ENCODE peak calls at places on chromosomes 2 and 18, in four cellular contexts. Y is endothelial cell of umbilical vein, V is GM12878, B is A549. H is an unnamed sample.

GRCh38 chr2:113114996-113115395 is 12.4 kb upstream of the IL1RN start:
- DNase-seq in Y (no peak), V (no peak), B (no peak), H (no peak)

GRCh38 chr18:78032574-78032973 is 782.9 kb downstream of the GALR1 start:
- DNase-seq in Y (no peak), V (no peak), B (no peak), H (no peak)

GRCh38 chr18:2466978-2467377 is 104.3 kb downstream of the METTL4 start:
- DNase-seq in Y (no peak), V (no peak), B (no peak), H (no peak)

GRCh38 chr2:238881353-238882082 is 33.6 kb downstream of the TWIST2 start:
- DNase-seq in Y (no peak), V (no peak), B (no peak), H (no peak)

GRCh38 chr2:118752762-118753429 is 94.6 kb downstream of the EN1 start:
- DNase-seq in Y (no peak), V (no peak), B (no peak), H (no peak)

GRCh38 chr2:205734436-205734835 is 52.1 kb downstream of the NRP2 start:
- DNase-seq in Y (peak; percentile 78), V (no peak), B (no peak), H (peak; percentile 68)

GRCh38 chr2:26562811-26563645 is 78.1 kb downstream of the CIB4 start:
- DNase-seq in Y (peak; percentile 41), V (no peak), B (peak; percentile 35), H (no peak)

GRCh38 chr2:120924924-120925323 is 189.3 kb downstream of the GLI2 start:
- DNase-seq in Y (no peak), V (no peak), B (no peak), H (no peak)

GRCh38 chr2:238077292-238077691 is 16.5 kb downstream of the SCLY start:
- DNase-seq in Y (no peak), V (no peak), B (no peak), H (no peak)

GRCh38 chr2:226529556-226529955 is 270.1 kb downstream of the IRS1 start:
- DNase-seq in Y (no peak), V (no peak), B (no peak), H (no peak)

GRCh38 chr2:106065983-106066826 is 127.9 kb downstream of the UXS1 start:
- DNase-seq in Y (no peak), V (no peak), B (no peak), H (no peak)

GRCh38 chr2:64288321-64288931 is 144.2 kb upstream of the PELI1 start:
- DNase-seq in Y (peak; percentile 87), V (no peak), B (no peak), H (no peak)

GRCh38 chr2:211516537-211516936 is 960.1 kb downstream of the CPS1 start:
- DNase-seq in Y (no peak), V (no peak), B (no peak), H (no peak)

GRCh38 chr2:236344446-236344845 is 80.2 kb upstream of the ASB18 start:
- DNase-seq in Y (no peak), V (no peak), B (no peak), H (no peak)

GRCh38 chr2:215958231-215958630 is 55.1 kb downstream of the MREG start:
- DNase-seq in Y (no peak), V (no peak), B (no peak), H (no peak)
- TF ChIP-seq MYC in Y (no peak), V (no peak), B (no peak), H (no peak)

GRCh38 chr18:58847383-58848071 is 17.1 kb upstream of the ZNF532 start:
- DNase-seq in Y (peak; percentile 9), V (no peak), B (no peak), H (no peak)
- TF ChIP-seq MYC in Y (no peak), V (no peak), B (no peak), H (no peak)

DNA sequence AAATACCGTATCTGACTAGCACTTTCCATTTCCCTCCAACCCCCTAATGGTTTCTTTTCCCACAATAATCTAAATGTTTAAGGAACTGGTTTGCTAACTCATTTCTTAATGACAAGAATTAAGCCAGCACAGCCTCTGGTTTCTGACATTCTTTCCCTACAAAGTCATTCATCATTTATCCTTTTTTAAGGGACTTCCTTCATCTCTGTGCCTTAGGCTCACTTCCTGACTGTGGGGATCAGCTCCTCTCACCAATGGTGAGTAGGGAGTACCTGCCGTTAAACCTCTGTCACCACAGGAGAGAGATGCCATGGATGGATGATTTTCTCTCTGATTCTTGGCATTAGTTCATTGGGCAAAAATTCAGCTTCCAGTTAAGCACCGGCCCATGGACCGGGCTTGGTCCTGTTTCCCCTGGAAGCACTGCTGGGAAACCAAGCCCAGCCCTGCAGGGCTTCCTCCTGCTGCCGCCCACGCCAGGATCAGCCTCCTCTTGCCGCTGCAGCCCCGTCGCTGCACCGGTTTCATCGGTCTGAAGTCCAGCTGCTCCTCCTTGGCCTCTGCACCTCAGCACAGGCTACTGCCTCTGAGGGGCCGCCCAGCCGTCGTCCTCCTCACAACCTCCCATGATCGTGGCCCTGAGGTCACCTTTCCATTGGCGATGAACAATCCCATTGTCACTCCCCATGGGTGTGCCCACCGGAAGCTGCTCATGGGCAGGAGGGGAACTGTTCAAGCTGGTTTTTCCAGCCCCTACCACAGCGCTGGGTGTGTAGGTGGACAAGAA is 64.0 kb upstream of the ZNF516 start:
- DNase-seq in Y (no peak), V (no peak), B (no peak), H (peak; percentile 53)
- TF ChIP-seq MYC in Y (no peak), V (no peak), B (no peak), H (no peak)

GRCh38 chr18:48889115-48889941 is 61.4 kb downstream of the SMAD7 start:
- DNase-seq in Y (no peak), V (no peak), B (no peak), H (no peak)
- TF ChIP-seq MYC in Y (no peak), V (no peak), B (no peak), H (no peak)

H was measured in NB4.